ENCODE peak calls at places on chromosomes 5 and 9, in eight cellular contexts. A is brain microvascular endothelial cell, F is GM23338, X is heart left ventricle, I is natural killer cell, E is tibial artery, M is upper lobe of right lung, S is RWPE1. C is an unnamed sample.

GRCh38 chr5:179256229-179257189 is 88.8 kb downstream of the ADAMTS2 start:
- DNase-seq in S (no peak), X (no peak), I (no peak), E (no peak), M (peak), F (no peak), A (no peak), C (no peak)

GRCh38 chr5:157947156-157947555 is 88.2 kb upstream of the CLINT1 start:
- DNase-seq in I (no peak), S (no peak), A (no peak), X (no peak), M (no peak), F (no peak), E (no peak), C (no peak)

GRCh38 chr5:80745490-80745889 is 90.7 kb upstream of the DHFR start:
- DNase-seq in I (no peak), A (peak), M (no peak), F (no peak), S (peak), E (no peak), X (no peak), C (no peak)

GRCh38 chr9:25733336-25733982 is 55.2 kb upstream of the TUSC1 start:
- DNase-seq in S (no peak), X (no peak), M (no peak), F (no peak), I (no peak), E (no peak), A (no peak), C (no peak)

GRCh38 chr5:67235399-67236110 is 39.0 kb upstream of the CD180 start:
- DNase-seq in E (no peak), F (no peak), A (no peak), M (no peak), X (no peak), I (no peak), S (no peak), C (no peak)

GRCh38 chr5:161846731-161847130 is 1.2 kb upstream of the GABRA1 start:
- DNase-seq in S (no peak), I (no peak), M (no peak), F (peak), A (no peak), X (no peak), E (no peak), C (peak)

GRCh38 chr9:15021146-15021545 is 110.9 kb upstream of the FREM1 start:
- DNase-seq in M (no peak), X (no peak), S (no peak), I (no peak), E (no peak), F (no peak), A (no peak), C (no peak)

GRCh38 chr9:11779971-11780370 is 913.2 kb upstream of the TYRP1 start:
- DNase-seq in F (no peak), A (no peak), I (no peak), M (no peak), E (no peak), X (no peak), S (no peak), C (no peak)

GRCh38 chr5:32503261-32503660 is 58.7 kb upstream of the ZFR start:
- DNase-seq in F (no peak), M (no peak), X (no peak), A (no peak), S (no peak), I (no peak), E (no peak), C (no peak)

GRCh38 chr9:97668485-97668884 is 28.7 kb downstream of the XPA start:
- DNase-seq in M (no peak), X (no peak), I (no peak), F (no peak), E (no peak), S (no peak), A (no peak), C (no peak)

GRCh38 chr9:9563817-9564216 is 1049.0 kb downstream of the PTPRD start:
- DNase-seq in E (no peak), X (no peak), F (no peak), S (no peak), I (no peak), A (no peak), M (no peak), C (no peak)

GRCh38 chr9:33449715-33450114 is 2.3 kb upstream of the AQP3 start:
- DNase-seq in I (no peak), M (no peak), A (no peak), S (no peak), X (no peak), F (no peak), E (no peak), C (no peak)

GRCh38 chr9:21812415-21812814 is 10.0 kb downstream of the MTAP start:
- DNase-seq in E (no peak), M (no peak), F (no peak), S (peak), I (no peak), A (no peak), X (no peak), C (no peak)

GRCh38 chr5:158911693-158912363 is 187.9 kb downstream of the EBF1 start:
- DNase-seq in S (no peak), M (no peak), X (no peak), F (no peak), I (no peak), E (no peak), A (no peak), C (no peak)

GRCh38 chr9:116656535-116656934 is 30.6 kb upstream of the TRIM32 start:
- DNase-seq in F (no peak), E (no peak), A (no peak), S (no peak), M (no peak), I (no peak), X (no peak), C (no peak)

GRCh38 chr5:107381189-107381856 is 289.4 kb downstream of the EFNA5 start:
- DNase-seq in F (no peak), A (peak), S (peak), E (no peak), I (no peak), M (no peak), X (no peak), C (peak)

GRCh38 chr5:135216813-135217154 is 182.2 kb downstream of the MACROH2A1 start:
- DNase-seq in E (no peak), X (no peak), A (no peak), S (no peak), F (no peak), M (no peak), I (no peak), C (no peak)

GRCh38 chr9:116585896-116586295 is 101.2 kb upstream of the TRIM32 start:
- DNase-seq in X (no peak), F (no peak), A (no peak), M (no peak), I (no peak), S (no peak), E (no peak), C (no peak)

GRCh38 chr5:65812648-65813047 is 90.6 kb downstream of the NLN start:
- DNase-seq in E (no peak), I (no peak), M (no peak), A (no peak), S (no peak), X (no peak), F (no peak), C (no peak)
- TF ChIP-seq CTCF in E (no peak), I (no peak), M (no peak), A (no peak), S (no peak), X (no peak), F (no peak), C (no peak)

GRCh38 chr5:172642511-172642910 is 1.4 kb downstream of the NEURL1B start:
- DNase-seq in X (no peak), I (no peak), A (no peak), F (no peak), M (no peak), E (no peak), S (no peak), C (no peak)

GRCh38 chr5:172642046-172642409 is 965 bp downstream of the NEURL1B start:
- DNase-seq in S (no peak), X (no peak), F (no peak), I (no peak), A (no peak), M (peak), E (no peak), C (no peak)

GRCh38 chr5:172640139-172640538 is 924 bp upstream of the NEURL1B start:
- DNase-seq in F (no peak), X (no peak), E (no peak), A (no peak), S (no peak), I (no peak), M (peak), C (no peak)

GRCh38 chr5:172640822-172641358 is at the start of gene NEURL1B:
- DNase-seq in A (no peak), S (peak), X (peak), I (peak), E (peak), F (peak), M (peak), C (no peak)

GRCh38 chr5:172641359-172642045 is 439 bp downstream of the NEURL1B start:
- DNase-seq in E (no peak), A (no peak), S (no peak), M (peak), I (no peak), F (peak), X (no peak), C (no peak)
- TF ChIP-seq CTCF in E (no peak), A (peak), S (no peak), M (no peak), I (no peak), F (peak), X (peak), C (peak)

GRCh38 chr5:53917095-53917494 is 356.7 kb downstream of the NDUFS4 start:
- DNase-seq in M (no peak), X (no peak), I (no peak), F (peak), S (peak), A (peak), E (no peak), C (no peak)
- TF ChIP-seq CTCF in M (no peak), X (no peak), I (no peak), F (peak), S (no peak), A (peak), E (no peak), C (no peak)

DNA sequence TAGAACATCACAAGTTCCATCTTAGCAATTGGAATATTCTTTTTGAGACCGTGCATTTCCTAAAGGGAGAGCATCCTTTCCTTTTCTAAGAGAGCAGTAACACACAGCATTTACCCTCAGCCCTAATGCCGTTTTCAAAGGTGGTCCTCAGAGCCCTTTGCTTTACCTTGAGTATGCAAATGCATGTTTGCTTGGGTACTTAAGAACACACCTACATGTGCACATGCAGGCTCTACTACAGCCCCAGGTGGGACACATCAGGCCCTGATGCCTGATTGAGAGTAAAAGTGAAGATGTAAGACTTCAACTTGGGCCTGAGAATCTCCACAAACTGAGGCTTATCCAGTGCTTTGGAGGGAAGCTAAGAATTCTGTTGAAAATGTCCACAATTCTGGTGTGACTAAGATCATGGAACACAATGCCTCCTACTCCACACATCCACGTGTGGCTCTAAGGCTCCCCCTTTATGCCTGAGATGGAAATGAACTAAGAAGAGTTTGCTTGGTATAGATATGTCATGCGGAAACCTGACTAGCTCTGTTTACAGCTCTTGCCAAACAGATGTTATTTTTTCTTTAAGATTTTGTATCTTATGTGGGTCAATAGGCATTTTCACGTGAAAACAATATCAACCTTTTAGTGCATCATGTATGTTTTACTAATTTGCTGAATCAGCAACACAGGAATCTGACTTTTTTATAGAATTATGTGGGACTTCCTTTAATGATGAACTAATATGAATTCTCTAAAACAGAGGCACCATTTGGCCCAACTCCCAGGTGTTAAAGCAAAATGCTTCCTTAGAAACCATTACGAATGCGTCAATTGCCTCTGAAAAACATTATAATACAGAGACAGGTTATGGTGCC is 48.9 kb upstream of the SLC2A8 start:
- DNase-seq in M (no peak), S (peak), I (no peak), X (no peak), F (peak), E (no peak), A (peak), C (peak)
- TF ChIP-seq CTCF in M (no peak), S (peak), I (no peak), X (peak), F (peak), E (peak), A (peak), C (peak)

DNA sequence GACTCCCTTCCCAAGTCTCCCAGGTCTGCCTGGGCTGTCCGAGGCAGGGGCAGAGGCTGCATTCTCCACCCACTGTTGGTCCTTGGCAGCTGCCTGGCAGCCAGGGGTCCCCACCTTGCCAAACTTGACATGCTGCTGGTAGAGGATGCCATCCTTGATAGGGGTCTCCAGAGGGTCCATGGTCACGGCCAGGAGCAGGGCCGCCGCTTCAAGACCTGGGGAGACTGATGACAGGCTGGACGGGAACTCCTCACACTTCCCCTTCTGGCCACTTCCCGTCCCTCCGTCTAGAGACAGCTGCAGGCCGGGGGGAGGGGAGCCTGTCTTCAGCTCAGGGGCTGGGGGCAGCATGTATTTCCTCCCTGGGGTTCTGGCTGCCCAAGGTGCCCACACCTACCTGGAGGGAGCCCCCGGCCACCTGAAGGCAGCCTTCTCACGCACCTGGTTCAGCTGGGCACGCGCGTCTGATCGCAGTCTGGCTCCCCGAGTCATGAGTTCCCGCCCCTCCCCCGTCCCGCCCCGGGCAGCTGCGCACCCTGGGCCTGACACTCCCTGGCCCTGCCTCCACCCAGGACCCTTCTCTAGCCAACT is at the start of gene DOK3:
- DNase-seq in E (no peak), S (no peak), X (no peak), F (peak), A (no peak), M (peak), I (no peak), C (no peak)
- TF ChIP-seq CTCF in E (no peak), S (no peak), X (no peak), F (no peak), A (no peak), M (no peak), I (no peak), C (no peak)

GRCh38 chr9:80874276-80874675 is 815.1 kb downstream of the TLE1 start:
- DNase-seq in E (no peak), X (no peak), F (no peak), I (no peak), S (peak), A (peak), M (no peak), C (peak)
- TF ChIP-seq CTCF in E (no peak), X (no peak), F (no peak), I (no peak), S (no peak), A (no peak), M (no peak), C (no peak)

GRCh38 chr9:16236326-16236725 is 634.1 kb downstream of the BNC2 start:
- DNase-seq in A (peak), F (no peak), M (no peak), E (peak), I (no peak), X (no peak), S (no peak), C (no peak)

GRCh38 chr9:16230731-16231130 is 639.7 kb downstream of the BNC2 start:
- DNase-seq in F (no peak), M (no peak), A (no peak), I (no peak), S (no peak), E (no peak), X (no peak), C (no peak)
- TF ChIP-seq CTCF in F (no peak), M (no peak), A (no peak), I (no peak), S (no peak), E (no peak), X (no peak), C (no peak)

GRCh38 chr5:165630211-165630866 is 2124.9 kb downstream of the MAT2B start:
- DNase-seq in X (peak), S (peak), I (no peak), M (no peak), E (peak), A (peak), F (peak), C (peak)
- TF ChIP-seq CTCF in X (peak), S (peak), I (peak), M (peak), E (peak), A (peak), F (peak), C (peak)

DNA sequence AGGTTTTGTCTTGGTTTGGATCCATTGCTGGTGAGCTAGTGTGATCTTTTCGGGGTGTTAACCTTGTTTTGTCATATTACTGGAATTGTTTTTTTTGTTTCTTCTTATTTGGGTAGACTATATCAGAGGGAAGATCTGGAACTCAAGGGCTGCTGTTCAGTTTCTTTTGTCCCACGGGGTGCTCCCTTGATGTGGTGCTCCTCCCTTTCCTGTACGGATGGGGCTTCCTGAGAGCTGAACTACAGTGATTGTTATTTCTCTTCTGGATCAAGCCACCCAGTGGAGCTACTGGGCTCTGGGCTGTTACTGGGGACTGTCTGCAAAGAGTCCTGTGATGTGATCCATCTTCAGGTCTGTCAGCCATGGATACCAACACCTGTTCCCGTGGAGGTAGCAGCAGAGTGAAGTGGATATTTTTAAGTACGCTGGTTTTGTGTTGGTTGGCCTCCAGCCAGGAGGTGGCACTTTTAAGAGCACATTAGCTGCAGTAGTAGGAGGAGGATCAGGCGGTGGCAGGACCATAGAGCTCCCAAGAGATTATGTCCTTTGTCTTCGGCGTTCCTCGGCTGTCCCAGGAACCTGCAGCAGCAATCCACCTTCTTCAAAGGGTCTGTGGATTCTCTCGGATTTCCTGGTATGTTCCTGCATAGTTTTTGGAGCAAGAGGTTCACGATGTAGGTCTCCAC is 27.2 kb downstream of the SCAMP1 start:
- DNase-seq in X (peak), M (no peak), E (no peak), A (no peak), F (no peak), S (no peak), I (no peak), C (no peak)
- TF ChIP-seq CTCF in X (no peak), M (no peak), E (no peak), A (no peak), F (no peak), S (no peak), I (no peak), C (no peak)